ENCODE peak calls at places on chromosomes 12 and 14, in ten cellular contexts. C, E, T, K, A, J, Z, B, L and F are unnamed samples. For H3K4me1, the result is how much of the 10 kb centered on the place peaks cover.

GRCh38 chr12:25412735-25413134 is 140.3 kb downstream of the LMNTD1 start:
- DNase-seq in E (no peak), B (no peak), C (no peak), K (no peak), Z (no peak), A (no peak), J (no peak), T (no peak), L (no peak), F (no peak)

GRCh38 chr14:32913725-32914124 is 25.0 kb upstream of the NPAS3 start:
- DNase-seq in C (no peak), A (no peak), E (no peak), J (no peak), T (no peak), B (no peak), L (peak), K (no peak), Z (no peak), F (no peak)

GRCh38 chr12:47802312-47802711 is 17.4 kb downstream of the HDAC7 start:
- DNase-seq in A (no peak), K (no peak), T (no peak), C (no peak), E (no peak), Z (no peak), B (no peak), J (no peak), L (no peak), F (no peak)

GRCh38 chr12:24911284-24911791 is 37.6 kb downstream of the BCAT1 start:
- DNase-seq in E (no peak), A (no peak), Z (peak), T (no peak), K (no peak), B (no peak), C (no peak), L (peak), J (no peak), F (no peak)

GRCh38 chr12:57142121-57142520 is 5.3 kb downstream of the LRP1-AS start:
- DNase-seq in K (no peak), L (no peak), Z (no peak), E (no peak), J (no peak), B (no peak), A (no peak), C (no peak), T (peak), F (no peak)

GRCh38 chr12:17411662-17412061 is 678.3 kb downstream of the RERGL start:
- DNase-seq in C (no peak), E (no peak), L (no peak), Z (no peak), K (no peak), T (no peak), B (no peak), A (no peak), J (no peak), F (no peak)

GRCh38 chr12:55930771-55931316 is at the start of gene DGKA:
- DNase-seq in L (peak), K (peak), Z (peak), C (no peak), E (peak), B (peak), J (peak), T (peak), A (peak), F (peak)

GRCh38 chr14:29465095-29465494 is 462.6 kb downstream of the PRKD1 start:
- DNase-seq in K (no peak), A (no peak), T (no peak), B (no peak), J (no peak), E (no peak), L (no peak), Z (peak), C (no peak), F (no peak)

GRCh38 chr12:126936181-126936851 is 1330.7 kb upstream of the TMEM132C start:
- DNase-seq in B (peak), C (no peak), E (no peak), K (no peak), T (no peak), A (peak), Z (no peak), L (no peak), J (no peak), F (peak)

GRCh38 chr12:131863711-131864396 is 30.6 kb upstream of the ULK1 start:
- DNase-seq in E (no peak), B (no peak), Z (no peak), C (no peak), T (no peak), J (no peak), L (no peak), A (no peak), K (peak), F (no peak)

GRCh38 chr12:131783915-131784541 is 44.2 kb upstream of the MMP17 start:
- DNase-seq in K (no peak), C (no peak), B (no peak), L (peak), E (no peak), T (no peak), Z (peak), A (peak), J (no peak), F (no peak)

GRCh38 chr12:104585448-104586055 is 128.8 kb downstream of the CHST11 start:
- DNase-seq in Z (no peak), B (no peak), K (no peak), E (no peak), T (no peak), L (no peak), C (no peak), A (no peak), J (no peak), F (no peak)
- H3K27ac ChIP-seq in Z (no peak), B (no peak), K (no peak), E (no peak), T (no peak), L (no peak), C (no peak), A (no peak), J (no peak), F (no peak)

DNA sequence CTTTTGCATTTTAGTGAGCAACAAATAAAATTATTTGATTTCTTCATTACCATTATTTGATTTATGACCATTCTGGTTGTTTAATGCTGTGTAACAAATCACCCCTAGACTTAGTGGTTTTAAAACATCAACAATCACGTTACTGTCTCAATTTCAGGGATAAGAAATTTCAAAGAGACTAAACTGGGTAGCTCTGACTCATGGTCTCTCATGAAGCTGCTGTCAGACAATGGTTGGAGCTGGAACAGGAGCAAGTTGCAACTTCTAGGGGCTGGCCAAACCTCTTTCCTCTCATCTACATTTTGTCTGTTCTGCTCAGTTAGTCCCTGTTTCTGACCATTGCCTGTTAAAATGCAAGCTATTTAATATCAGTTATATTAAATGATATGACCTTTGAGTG is 517.0 kb downstream of the KCNH5 start:
- DNase-seq in K (no peak), L (peak), B (no peak), C (no peak), Z (peak), E (no peak), J (no peak), A (no peak), T (no peak), F (no peak)
- H3K4me3 ChIP-seq in K (no peak), L (no peak), B (no peak), C (no peak), Z (no peak), E (no peak), J (no peak), A (no peak), T (no peak), F (no peak)

DNA sequence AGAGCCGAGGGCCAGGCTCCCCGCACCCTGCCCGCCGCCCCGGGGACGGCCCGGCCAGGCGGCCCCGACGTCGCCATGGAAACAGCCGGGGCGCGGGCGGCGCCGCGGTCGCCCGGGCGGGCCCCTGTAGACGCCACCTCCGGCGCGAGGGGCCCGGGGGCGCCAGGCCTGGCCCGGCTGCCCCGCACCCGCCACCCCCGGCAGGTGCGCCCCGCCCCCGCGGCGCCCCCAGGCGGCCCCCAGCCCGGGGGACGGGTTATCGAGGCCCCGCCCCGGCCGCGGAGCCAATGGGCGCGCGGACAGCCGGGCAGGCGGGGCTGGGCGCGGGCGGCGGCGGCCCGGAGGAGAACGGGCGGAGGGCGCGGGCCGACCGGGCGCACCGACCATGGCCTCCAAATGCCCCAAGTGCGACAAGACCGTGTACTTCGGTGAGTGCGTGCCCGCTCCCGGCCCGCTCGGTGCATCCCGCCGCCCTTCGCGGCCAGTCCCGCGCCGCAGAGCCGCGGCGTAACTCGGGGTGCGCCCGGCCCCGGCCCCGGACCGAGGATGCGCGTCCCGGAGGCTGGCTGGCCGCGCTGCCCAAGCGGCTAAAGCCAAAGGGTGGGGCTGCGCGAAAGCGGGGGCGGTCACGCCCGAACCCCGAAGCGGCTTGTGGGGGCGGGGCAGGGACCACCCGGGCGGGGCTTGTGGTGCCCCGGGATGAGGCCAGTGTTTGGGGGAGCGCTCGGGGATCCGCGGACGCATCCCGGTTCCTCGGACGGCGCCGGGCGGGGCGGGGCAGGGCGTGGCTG is at the start of gene CRIP2:
- DNase-seq in C (no peak), K (no peak), B (no peak), T (no peak), E (peak), A (no peak), J (no peak), Z (peak), L (peak), F (no peak)
- H3K4me1 ChIP-seq in C (under half), K (under half), B (under half), T (under half), E (half or more), A (under half), J (under half), Z (under half), L (half or more), F (under half)

GRCh38 chr12:109785854-109786253 is 47.3 kb downstream of the TRPV4 start:
- DNase-seq in E (no peak), T (no peak), L (no peak), K (no peak), A (no peak), B (no peak), J (no peak), Z (no peak), C (no peak), F (no peak)

GRCh38 chr12:109783965-109784244 is 49.3 kb downstream of the TRPV4 start:
- DNase-seq in C (no peak), T (no peak), A (no peak), B (no peak), Z (no peak), J (no peak), E (no peak), L (no peak), K (no peak), F (no peak)

GRCh38 chr12:109789649-109790048 is 43.5 kb downstream of the TRPV4 start:
- DNase-seq in J (no peak), B (no peak), L (no peak), T (no peak), K (no peak), E (no peak), C (no peak), A (no peak), Z (no peak), F (no peak)

GRCh38 chr12:109783135-109783964 is 49.8 kb downstream of the TRPV4 start:
- DNase-seq in Z (no peak), L (no peak), E (no peak), T (no peak), J (no peak), K (no peak), C (no peak), A (no peak), B (no peak), F (no peak)

GRCh38 chr12:109786799-109787198 is 46.4 kb downstream of the TRPV4 start:
- DNase-seq in C (no peak), A (no peak), K (no peak), E (no peak), Z (no peak), L (no peak), T (no peak), J (no peak), B (no peak), F (no peak)
- H3K27ac ChIP-seq in C (no peak), A (no peak), K (no peak), E (no peak), Z (no peak), L (no peak), T (no peak), J (no peak), B (no peak), F (no peak)

GRCh38 chr14:59101441-59101840 is 87.0 kb upstream of the DAAM1 start:
- DNase-seq in Z (peak), C (no peak), J (no peak), E (no peak), K (no peak), L (no peak), B (no peak), T (no peak), A (no peak), F (no peak)

GRCh38 chr14:59100203-59100602 is 88.3 kb upstream of the DAAM1 start:
- DNase-seq in L (no peak), A (no peak), E (no peak), B (no peak), J (no peak), T (no peak), K (no peak), Z (no peak), C (no peak), F (no peak)

GRCh38 chr14:59093889-59094288 is 94.6 kb upstream of the DAAM1 start:
- DNase-seq in T (no peak), J (no peak), L (no peak), E (no peak), B (no peak), Z (no peak), A (no peak), C (no peak), K (no peak), F (no peak)

GRCh38 chr14:59097681-59098080 is 90.8 kb upstream of the DAAM1 start:
- DNase-seq in A (no peak), B (no peak), Z (peak), K (no peak), C (no peak), T (no peak), L (no peak), J (no peak), E (no peak), F (no peak)

GRCh38 chr14:59098377-59098776 is 90.1 kb upstream of the DAAM1 start:
- DNase-seq in E (no peak), A (no peak), Z (peak), J (no peak), C (no peak), T (no peak), B (no peak), K (no peak), L (peak), F (no peak)
- H3K4me3 ChIP-seq in E (no peak), A (no peak), Z (no peak), J (no peak), C (no peak), T (no peak), B (no peak), K (no peak), L (no peak), F (no peak)

GRCh38 chr12:6424848-6425247 is 19.9 kb upstream of the CD27 start:
- DNase-seq in A (no peak), L (no peak), K (no peak), T (no peak), J (no peak), Z (no peak), E (no peak), B (no peak), C (no peak), F (no peak)
- H3K4me1 ChIP-seq in A (half or more), L (under half), K (under half), T (under half), J (under half), Z (under half), E (half or more), B (under half), C (under half), F (under half)

DNA sequence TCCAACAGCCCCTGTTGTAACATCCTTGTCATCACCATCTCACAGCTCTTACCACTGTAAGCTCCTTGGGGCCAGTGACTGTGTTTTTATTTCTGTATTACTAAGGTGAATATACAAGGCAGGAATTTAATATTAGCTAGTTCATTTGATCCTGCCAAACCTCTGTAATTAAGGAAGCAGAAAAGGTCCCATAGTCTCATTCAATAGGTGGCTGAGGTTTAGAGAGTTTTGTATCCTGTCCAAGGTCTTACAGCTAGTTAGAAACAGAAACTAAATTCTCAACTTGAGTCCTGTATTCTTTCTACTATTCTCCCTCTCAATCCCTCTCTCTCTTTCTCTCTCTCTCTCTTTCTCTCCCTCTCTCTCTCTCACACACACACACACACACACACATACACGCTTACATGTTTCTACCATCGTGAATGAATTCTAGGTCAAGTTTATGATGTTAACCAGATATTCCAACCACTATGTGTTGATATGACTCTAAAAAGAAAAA is 543 bp upstream of the GLIPR1 start:
- DNase-seq in Z (peak), A (no peak), T (no peak), E (no peak), L (no peak), J (no peak), K (no peak), C (no peak), B (no peak), F (no peak)
- H3K27ac ChIP-seq in Z (peak), A (peak), T (peak), E (peak), L (peak), J (peak), K (peak), C (peak), B (peak), F (peak)

GRCh38 chr12:53728206-53728605 is 954 bp upstream of the CALCOCO1 start:
- DNase-seq in T (no peak), K (no peak), C (no peak), E (no peak), B (no peak), Z (no peak), J (no peak), L (no peak), A (no peak), F (no peak)

GRCh38 chr12:53727310-53728041 is at the start of gene CALCOCO1:
- DNase-seq in K (peak), L (peak), B (peak), C (peak), Z (peak), E (peak), T (peak), J (peak), A (peak), F (peak)

GRCh38 chr12:53726946-53727309 is 324 bp downstream of the CALCOCO1 start:
- DNase-seq in L (peak), C (no peak), T (no peak), Z (peak), E (peak), A (no peak), K (peak), B (peak), J (no peak), F (no peak)

GRCh38 chr12:53726342-53726741 is 910 bp downstream of the CALCOCO1 start:
- DNase-seq in Z (no peak), T (no peak), J (no peak), A (no peak), L (no peak), E (peak), K (no peak), C (no peak), B (no peak), F (no peak)

GRCh38 chr12:53725824-53726223 is 1.4 kb downstream of the CALCOCO1 start:
- DNase-seq in A (no peak), B (peak), E (no peak), T (no peak), K (no peak), Z (peak), J (no peak), L (no peak), C (no peak), F (no peak)
- H3K4me3 ChIP-seq in A (no peak), B (no peak), E (no peak), T (peak), K (peak), Z (peak), J (no peak), L (no peak), C (peak), F (no peak)

DNA sequence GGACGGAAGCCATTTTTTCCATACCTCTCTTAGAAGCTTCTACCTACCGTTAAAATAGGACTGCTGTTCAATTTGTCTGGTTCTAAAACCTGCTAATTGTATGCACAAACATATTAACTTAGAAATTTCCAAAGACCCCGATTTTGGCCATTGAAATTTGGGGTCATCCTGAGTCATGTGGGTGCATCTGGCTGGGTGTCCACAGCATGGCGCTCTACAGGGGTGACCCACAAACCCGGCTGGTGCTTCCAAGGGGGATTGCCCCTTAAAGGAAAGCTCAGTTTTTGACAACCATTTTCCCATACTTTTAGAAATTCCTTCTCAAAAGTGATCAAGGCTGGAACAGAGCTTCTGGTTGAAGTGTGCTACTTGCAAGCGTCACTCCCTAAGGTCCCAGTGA is 83.9 kb upstream of the EIF5 start:
- DNase-seq in Z (no peak), L (no peak), B (no peak), A (no peak), K (no peak), C (no peak), J (no peak), E (no peak), T (no peak), F (no peak)
- H3K4me1 ChIP-seq in Z (under half), L (under half), B (under half), A (under half), K (under half), C (under half), J (under half), E (under half), T (under half), F (under half)